ENCODE peak calls at places on chromosomes 13 and 19, in four cellular contexts. One of them, this sample, is unnamed.

GRCh38 chr13:77136902-77137420 is 110.0 kb upstream of the FBXL3 start:
- DNase-seq in myocyte: peak; percentile 40
- DNase-seq in AG09309: no peak
- DNase-seq in dorsolateral prefrontal cortex: no peak
- DNase-seq in this sample: peak; percentile 49

GRCh38 chr13:46640843-46641242 is 87.9 kb downstream of the LRCH1 start:
- DNase-seq in dorsolateral prefrontal cortex: no peak
- DNase-seq in myocyte: peak; percentile 47
- DNase-seq in AG09309: no peak
- DNase-seq in this sample: no peak

GRCh38 chr19:17677002-17677401 is 11.2 kb downstream of the UNC13A start:
- DNase-seq in myocyte: no peak
- DNase-seq in AG09309: no peak
- DNase-seq in dorsolateral prefrontal cortex: no peak
- DNase-seq in this sample: no peak

GRCh38 chr13:21074601-21075302 is 13.4 kb upstream of the LATS2 start:
- DNase-seq in dorsolateral prefrontal cortex: no peak
- DNase-seq in AG09309: no peak
- DNase-seq in myocyte: no peak
- DNase-seq in this sample: no peak

GRCh38 chr19:5691205-5691929 is 1.3 kb downstream of the RPL36 start:
- DNase-seq in dorsolateral prefrontal cortex: peak; percentile 44
- DNase-seq in myocyte: peak; percentile 55
- DNase-seq in AG09309: no peak
- DNase-seq in this sample: no peak

GRCh38 chr13:56299650-56300049 is 841.1 kb upstream of the PRR20A start:
- DNase-seq in AG09309: no peak
- DNase-seq in myocyte: no peak
- DNase-seq in dorsolateral prefrontal cortex: no peak
- DNase-seq in this sample: no peak

GRCh38 chr13:44197791-44198770 is 175.5 kb upstream of the SERP2 start:
- DNase-seq in myocyte: no peak
- DNase-seq in AG09309: peak; percentile 2
- DNase-seq in dorsolateral prefrontal cortex: no peak
- DNase-seq in this sample: no peak

GRCh38 chr13:31987071-31987470 is 44.5 kb upstream of the FRY start:
- DNase-seq in dorsolateral prefrontal cortex: no peak
- DNase-seq in AG09309: no peak
- DNase-seq in myocyte: no peak
- DNase-seq in this sample: no peak

GRCh38 chr19:11382898-11383705 is 1.0 kb downstream of the EPOR start:
- DNase-seq in AG09309: no peak
- DNase-seq in myocyte: peak; percentile 26
- DNase-seq in dorsolateral prefrontal cortex: no peak
- DNase-seq in this sample: no peak

GRCh38 chr19:4534836-4535658 is at the start of gene PLIN5:
- DNase-seq in myocyte: peak; percentile 54
- DNase-seq in AG09309: no peak
- DNase-seq in dorsolateral prefrontal cortex: peak; percentile 82
- DNase-seq in this sample: peak; percentile 40

GRCh38 chr13:93819331-93819730 is 592.7 kb downstream of the GPC6 start:
- DNase-seq in dorsolateral prefrontal cortex: no peak
- DNase-seq in myocyte: no peak
- DNase-seq in AG09309: no peak
- DNase-seq in this sample: no peak

GRCh38 chr13:58151452-58151851 is 519.9 kb downstream of the PCDH17 start:
- DNase-seq in myocyte: no peak
- DNase-seq in AG09309: no peak
- DNase-seq in dorsolateral prefrontal cortex: no peak
- DNase-seq in this sample: no peak

This sample was measured in HFF-Myc.